ENCODE peak calls at places on chromosomes 7 and 10, in eight cellular contexts. A, D, E, Q, G, O, H and N are unnamed samples.
A peak's percentile ranks its signal among the peaks of the same experiment; 100 is the strongest.

GRCh38 chr10:59172567-59172966 is 3.9 kb upstream of the PHYHIPL start:
- DNase-seq in A (no peak), D (no peak), E (no peak), Q (no peak), G (no peak), O (no peak), H (no peak), N (no peak)

GRCh38 chr7:25823571-25823970 is 328.4 kb upstream of the NFE2L3 start:
- DNase-seq in A (no peak), D (no peak), E (no peak), Q (no peak), G (no peak), O (no peak), H (no peak), N (no peak)

GRCh38 chr10:77673515-77674140 is 36.0 kb upstream of the KCNMA1 start:
- DNase-seq in A (no peak), D (no peak), E (no peak), Q (peak; percentile 4), G (no peak), O (no peak), H (no peak), N (no peak)

GRCh38 chr7:158695726-158696452 is 8.7 kb downstream of the NCAPG2 start:
- DNase-seq in A (peak; percentile 88), D (peak; percentile 57), E (peak; percentile 73), Q (peak; percentile 93), G (peak; percentile 33), O (peak; percentile 55), H (peak; percentile 18), N (peak; percentile 70)

GRCh38 chr7:151129882-151130591 is 37.5 kb downstream of the GBX1 start:
- DNase-seq in A (no peak), D (no peak), E (no peak), Q (no peak), G (no peak), O (no peak), H (no peak), N (no peak)

GRCh38 chr10:16381083-16381482 is 55.7 kb upstream of the PTER start:
- DNase-seq in A (no peak), D (no peak), E (no peak), Q (no peak), G (no peak), O (no peak), H (no peak), N (no peak)

GRCh38 chr7:1422512-1423265 is 36.6 kb downstream of the MICALL2 start:
- DNase-seq in A (no peak), D (no peak), E (no peak), Q (no peak), G (no peak), O (no peak), H (no peak), N (no peak)

GRCh38 chr7:101066141-101066857 is 19.0 kb upstream of the TRIM56 start:
- DNase-seq in A (no peak), D (no peak), E (no peak), Q (no peak), G (no peak), O (no peak), H (no peak), N (no peak)

GRCh38 chr7:17939670-17940301 is 508 bp downstream of the SNX13 start:
- DNase-seq in A (peak; percentile 45), D (peak; percentile 51), E (peak; percentile 68), Q (peak; percentile 25), G (peak; percentile 55), O (peak; percentile 48), H (peak; percentile 23), N (peak; percentile 51)

GRCh38 chr7:36985866-36986402 is 261.6 kb upstream of the AOAH start:
- DNase-seq in A (no peak), D (no peak), E (no peak), Q (no peak), G (no peak), O (no peak), H (no peak), N (no peak)

GRCh38 chr7:90536449-90536848 is 59.7 kb upstream of the CDK14 start:
- DNase-seq in A (no peak), D (no peak), E (no peak), Q (peak; percentile 84), G (no peak), O (no peak), H (no peak), N (no peak)

GRCh38 chr7:33805630-33806233 is 99.6 kb upstream of the BMPER start:
- DNase-seq in A (peak; percentile 76), D (no peak), E (no peak), Q (no peak), G (no peak), O (no peak), H (no peak), N (no peak)

GRCh38 chr7:66296001-66296521 is 90.9 kb downstream of the TPST1 start:
- DNase-seq in A (peak; percentile 36), D (no peak), E (no peak), Q (peak; percentile 94), G (no peak), O (no peak), H (no peak), N (no peak)

GRCh38 chr7:116021237-116021636 is 9.3 kb downstream of the TFEC start:
- DNase-seq in A (no peak), D (no peak), E (no peak), Q (no peak), G (no peak), O (no peak), H (no peak), N (no peak)

GRCh38 chr7:115676080-115676479 is 354.5 kb downstream of the TFEC start:
- DNase-seq in A (no peak), D (no peak), E (peak; percentile 56), Q (no peak), G (no peak), O (no peak), H (no peak), N (no peak)

GRCh38 chr10:97025613-97026242 is 160.0 kb downstream of the SLIT1 start:
- DNase-seq in A (peak; percentile 45), D (peak; percentile 65), E (peak; percentile 65), Q (peak; percentile 53), G (peak; percentile 73), O (peak; percentile 47), H (no peak), N (peak; percentile 35)

GRCh38 chr7:41501016-41501415 is 201.9 kb downstream of the INHBA start:
- DNase-seq in A (peak; percentile 19), D (no peak), E (no peak), Q (no peak), G (no peak), O (no peak), H (no peak), N (no peak)

GRCh38 chr7:151166629-151167196 is 781 bp downstream of the GBX1 start:
- DNase-seq in A (no peak), D (no peak), E (peak; percentile 55), Q (no peak), G (no peak), O (no peak), H (no peak), N (no peak)

GRCh38 chr7:44853391-44853790 is 5.5 kb upstream of the H2AZ2 start:
- DNase-seq in A (no peak), D (peak; percentile 10), E (no peak), Q (no peak), G (no peak), O (no peak), H (no peak), N (no peak)

GRCh38 chr7:148624735-148625134 is 34.2 kb downstream of the C7orf33 start:
- DNase-seq in A (no peak), D (no peak), E (no peak), Q (no peak), G (no peak), O (no peak), H (no peak), N (no peak)

GRCh38 chr10:115092555-115093285 is 445 bp upstream of the ATRNL1 start:
- DNase-seq in A (no peak), D (peak; percentile 14), E (no peak), Q (no peak), G (peak; percentile 65), O (peak; percentile 3), H (no peak), N (no peak)

GRCh38 chr7:90390926-90391325 is 12.3 kb upstream of the CLDN12 start:
- DNase-seq in A (no peak), D (no peak), E (no peak), Q (no peak), G (no peak), O (no peak), H (no peak), N (no peak)

GRCh38 chr10:27568196-27569175 is 64.4 kb downstream of the RAB18 start:
- DNase-seq in A (peak; percentile 17), D (no peak), E (no peak), Q (peak; percentile 63), G (no peak), O (no peak), H (no peak), N (no peak)

GRCh38 chr10:88070080-88070880 is 206.9 kb downstream of the PTEN start:
- DNase-seq in A (no peak), D (no peak), E (no peak), Q (peak; percentile 97), G (no peak), O (no peak), H (no peak), N (no peak)

GRCh38 chr7:64313740-64314491 is at the start of gene ZNF736:
- DNase-seq in A (peak; percentile 97), D (peak; percentile 92), E (peak; percentile 92), Q (peak; percentile 95), G (no peak), O (peak; percentile 83), H (peak; percentile 74), N (peak; percentile 88)